ENCODE peak calls at places on chromosomes 2 and 18, in nine cellular contexts. N is RPMI8226, A is amniotic stem cell, L is epithelial cell of esophagus, G is tibial artery, Z is nephron progenitor cell, V is NCI-H1694 treated with DMSO at 0.1 percent for 48 hours, Q is cardiac fibroblast, H is kidney tubule cell. C is an unnamed sample.

GRCh38 chr2:202512176-202512575 is 122.6 kb upstream of the FAM117B start:
- DNase-seq in N (no peak), A (no peak), L (no peak), G (no peak), Z (no peak), V (no peak), Q (no peak), H (no peak), C (no peak)

GRCh38 chr2:196927318-196928225 is 1.1 kb upstream of the PGAP1 start:
- DNase-seq in N (peak; percentile 32), A (peak; percentile 10), L (peak; percentile 85), G (no peak), Z (no peak), V (peak; percentile 60), Q (peak; percentile 82), H (peak; percentile 73), C (peak; percentile 65)

GRCh38 chr18:42459873-42460272 is 504.8 kb downstream of the PIK3C3 start:
- DNase-seq in N (no peak), A (no peak), L (peak; percentile 20), G (no peak), Z (no peak), V (no peak), Q (no peak), H (peak; percentile 27), C (no peak)

GRCh38 chr18:44927127-44927849 is 246.6 kb downstream of the SETBP1 start:
- DNase-seq in N (no peak), A (no peak), L (peak; percentile 75), G (no peak), Z (no peak), V (no peak), Q (peak; percentile 8), H (peak; percentile 30), C (no peak)

GRCh38 chr18:32156855-32157254 is 33.0 kb upstream of the MEP1B start:
- DNase-seq in N (no peak), A (no peak), L (no peak), G (no peak), Z (no peak), V (no peak), Q (peak; percentile 7), H (no peak), C (no peak)

GRCh38 chr18:30403278-30403677 is 639.3 kb downstream of the DSC3 start:
- DNase-seq in N (no peak), A (no peak), L (no peak), G (no peak), Z (no peak), V (no peak), Q (no peak), H (no peak), C (no peak)

GRCh38 chr2:68743531-68743930 is 8.9 kb downstream of the ARHGAP25 start:
- DNase-seq in N (no peak), A (no peak), L (no peak), G (no peak), Z (no peak), V (no peak), Q (no peak), H (no peak), C (no peak)

GRCh38 chr18:55376387-55376786 is 211.6 kb downstream of the TCF4 start:
- DNase-seq in N (no peak), A (no peak), L (no peak), G (no peak), Z (no peak), V (no peak), Q (no peak), H (peak; percentile 5), C (no peak)

GRCh38 chr2:4140284-4140962 is 437.0 kb downstream of the DCDC2C start:
- DNase-seq in N (no peak), A (no peak), L (no peak), G (no peak), Z (peak; percentile 26), V (no peak), Q (no peak), H (peak; percentile 70), C (no peak)

GRCh38 chr2:207765541-207765940 is 4.2 kb downstream of the FZD5 start:
- DNase-seq in N (no peak), A (no peak), L (no peak), G (no peak), Z (no peak), V (no peak), Q (no peak), H (no peak), C (no peak)

GRCh38 chr18:78983530-78983929 is 3.9 kb downstream of the SALL3 start:
- DNase-seq in N (no peak), A (no peak), L (no peak), G (no peak), Z (no peak), V (no peak), Q (no peak), H (no peak), C (no peak)

GRCh38 chr2:157741819-157742484 is 113.3 kb upstream of the ACVR1C start:
- DNase-seq in N (no peak), A (no peak), L (no peak), G (no peak), Z (no peak), V (no peak), Q (no peak), H (no peak), C (no peak)

GRCh38 chr2:85017436-85018048 is 46.6 kb downstream of the KCMF1 start:
- DNase-seq in N (peak; percentile 9), A (no peak), L (no peak), G (no peak), Z (no peak), V (peak; percentile 32), Q (peak; percentile 48), H (no peak), C (peak; percentile 16)

GRCh38 chr2:62793213-62793612 is 87.7 kb downstream of the EHBP1 start:
- DNase-seq in N (no peak), A (no peak), L (no peak), G (no peak), Z (no peak), V (no peak), Q (no peak), H (no peak), C (no peak)

GRCh38 chr2:118668431-118669424 is 178.7 kb downstream of the EN1 start:
- DNase-seq in N (no peak), A (peak; percentile 87), L (peak; percentile 75), G (no peak), Z (no peak), V (no peak), Q (peak; percentile 98), H (peak; percentile 76), C (peak; percentile 46)

GRCh38 chr2:98037666-98038339 is 42.1 kb upstream of the TMEM131 start:
- DNase-seq in N (no peak), A (no peak), L (no peak), G (no peak), Z (no peak), V (no peak), Q (no peak), H (no peak), C (no peak)

GRCh38 chr2:86055314-86055713 is 50.4 kb downstream of the POLR1A start:
- DNase-seq in N (no peak), A (no peak), L (no peak), G (no peak), Z (no peak), V (no peak), Q (no peak), H (no peak), C (no peak)

GRCh38 chr18:3525870-3526420 is 76.0 kb downstream of the TGIF1 start:
- DNase-seq in N (peak; percentile 89), A (no peak), L (no peak), G (no peak), Z (no peak), V (peak; percentile 77), Q (no peak), H (no peak), C (no peak)

GRCh38 chr2:233831011-233831721 is 23.2 kb downstream of the HJURP start:
- DNase-seq in N (peak; percentile 69), A (no peak), L (peak; percentile 35), G (no peak), Z (no peak), V (no peak), Q (no peak), H (no peak), C (no peak)

GRCh38 chr2:60614319-60614718 is 60.9 kb upstream of the BCL11A start:
- DNase-seq in N (no peak), A (no peak), L (no peak), G (no peak), Z (no peak), V (no peak), Q (no peak), H (no peak), C (no peak)

GRCh38 chr2:210477496-210477895 is 937 bp upstream of the LANCL1 start:
- DNase-seq in N (no peak), A (no peak), L (peak; percentile 73), G (no peak), Z (peak; percentile 12), V (no peak), Q (peak; percentile 80), H (peak; percentile 36), C (peak; percentile 43)

GRCh38 chr18:46734981-46735380 is 21.9 kb downstream of the ST8SIA5 start:
- DNase-seq in N (no peak), A (no peak), L (no peak), G (no peak), Z (no peak), V (no peak), Q (no peak), H (no peak), C (no peak)

GRCh38 chr2:71576541-71576940 is 123.2 kb downstream of the DYSF start:
- DNase-seq in N (no peak), A (no peak), L (no peak), G (no peak), Z (no peak), V (no peak), Q (no peak), H (no peak), C (no peak)

GRCh38 chr18:49904871-49905555 is 91.7 kb upstream of the ACAA2 start:
- DNase-seq in N (no peak), A (no peak), L (no peak), G (no peak), Z (no peak), V (no peak), Q (no peak), H (no peak), C (no peak)

GRCh38 chr2:8861797-8862196 is 24.4 kb upstream of the KIDINS220 start:
- DNase-seq in N (no peak), A (no peak), L (no peak), G (no peak), Z (no peak), V (no peak), Q (no peak), H (no peak), C (no peak)

GRCh38 chr18:50896093-50896492 is 17.2 kb downstream of the ME2 start:
- DNase-seq in N (no peak), A (no peak), L (no peak), G (no peak), Z (no peak), V (no peak), Q (no peak), H (no peak), C (no peak)